ENCODE peak calls at places on chromosomes 12 and 14, in eight cellular contexts. Q is HAP-1; B is NCI-H2107; F is nucleus accumbens; E is AG10803; K is stimulated activated CD8-positive, alpha-beta memory T cell treated with anti-CD3 and anti-CD28 coated beads, Interleukin-15, amount 100 ng/mL, for 1 hour; I is NCI-H1092; Z is NCI-H510A treated with DMSO at 0.1 percent for 48 hours. J is an unnamed sample.

GRCh38 chr14:72054929-72055328 is 122.7 kb downstream of the RGS6 start:
- DNase-seq in Q (no peak), B (no peak), F (no peak), E (no peak), K (no peak), I (no peak), Z (no peak), J (no peak)

GRCh38 chr14:21852061-21852664 is 178.5 kb upstream of the OR4E1 start:
- DNase-seq in Q (peak), B (no peak), F (no peak), E (no peak), K (peak), I (no peak), Z (no peak), J (peak)

GRCh38 chr12:92028039-92028709 is 117.5 kb downstream of the BTG1 start:
- DNase-seq in Q (no peak), B (no peak), F (no peak), E (peak), K (no peak), I (no peak), Z (no peak), J (peak)

GRCh38 chr14:68820536-68820935 is 27.7 kb upstream of the ZFP36L1 start:
- DNase-seq in Q (no peak), B (no peak), F (no peak), E (no peak), K (no peak), I (no peak), Z (no peak), J (no peak)

GRCh38 chr14:89165189-89165809 is 251.7 kb downstream of the FOXN3 start:
- DNase-seq in Q (no peak), B (no peak), F (no peak), E (no peak), K (no peak), I (no peak), Z (no peak), J (peak)

GRCh38 chr14:86003998-86004397 is 474.1 kb downstream of the FLRT2 start:
- DNase-seq in Q (no peak), B (no peak), F (no peak), E (no peak), K (no peak), I (no peak), Z (no peak), J (no peak)

GRCh38 chr12:132803883-132804282 is 24.8 kb downstream of the GOLGA3 start:
- DNase-seq in Q (no peak), B (no peak), F (no peak), E (peak), K (no peak), I (no peak), Z (no peak), J (no peak)

GRCh38 chr12:120599672-120600537 is 18.7 kb upstream of the POP5 start:
- DNase-seq in Q (peak), B (no peak), F (no peak), E (no peak), K (no peak), I (no peak), Z (peak), J (no peak)

GRCh38 chr14:69441948-69442347 is 42.6 kb upstream of the PLEKHD1 start:
- DNase-seq in Q (no peak), B (no peak), F (no peak), E (peak), K (no peak), I (no peak), Z (no peak), J (no peak)

J was measured in hippocampal formation.